ENCODE peak calls at places on chromosomes 5 and 9, in seven cellular contexts. D is NT2/D1; R is psoas muscle; X is stimulated activated CD4-positive, alpha-beta T cell treated with anti-CD3 and anti-CD28 coated beads, Interleukin-2, amount 100 ng/mL, for 48 hours; M is GM04503; B is nucleus accumbens; Y is T-helper 1 cell. A is an unnamed sample.
A peak's percentile ranks its signal among the peaks of the same experiment; 100 is the strongest.

GRCh38 chr5:107523019-107523680 is 147.6 kb downstream of the EFNA5 start:
- DNase-seq in D (no peak), R (no peak), X (no peak), M (no peak), B (no peak), Y (no peak), A (no peak)

GRCh38 chr5:155926011-155926410 is 401.0 kb upstream of the SGCD start:
- DNase-seq in D (no peak), R (no peak), X (no peak), M (peak; percentile 39), B (no peak), Y (no peak), A (no peak)

GRCh38 chr9:122040573-122041242 is 52.4 kb downstream of the TTLL11 start:
- DNase-seq in D (no peak), R (no peak), X (no peak), M (no peak), B (no peak), Y (no peak), A (no peak)

GRCh38 chr9:14887149-14887548 is 23.1 kb downstream of the FREM1 start:
- DNase-seq in D (no peak), R (no peak), X (no peak), M (no peak), B (no peak), Y (no peak), A (no peak)

GRCh38 chr5:72517961-72518690 is 10.9 kb upstream of the ZNF366 start:
- DNase-seq in D (no peak), R (peak; percentile 59), X (no peak), M (peak; percentile 60), B (no peak), Y (no peak), A (peak; percentile 97)

GRCh38 chr5:125415126-125415525 is 668.7 kb upstream of the ZNF608 start:
- DNase-seq in D (no peak), R (no peak), X (no peak), M (no peak), B (no peak), Y (no peak), A (no peak)

GRCh38 chr9:130448035-130448624 is 3.4 kb downstream of the ASS1 start:
- DNase-seq in D (no peak), R (no peak), X (no peak), M (no peak), B (no peak), Y (no peak), A (peak; percentile 97)

GRCh38 chr5:91384671-91385430 is 1.7 kb upstream of the ARRDC3 start:
- DNase-seq in D (no peak), R (no peak), X (no peak), M (peak; percentile 55), B (no peak), Y (no peak), A (peak; percentile 86)

GRCh38 chr9:20989923-20990341 is 41.5 kb downstream of the HACD4 start:
- DNase-seq in D (no peak), R (peak; percentile 29), X (no peak), M (no peak), B (no peak), Y (no peak), A (peak; percentile 94)

GRCh38 chr5:91223886-91224285 is 159.2 kb downstream of the ARRDC3 start:
- DNase-seq in D (no peak), R (no peak), X (no peak), M (peak; percentile 72), B (no peak), Y (no peak), A (no peak)

GRCh38 chr9:77933019-77933418 is 98.6 kb downstream of the GNAQ start:
- DNase-seq in D (no peak), R (no peak), X (no peak), M (no peak), B (no peak), Y (no peak), A (peak; percentile 31)